ENCODE peak calls at places on chromosome 9, in nine cellular contexts. U is stimulated activated CD4-positive, alpha-beta T cell treated with anti-CD3 and anti-CD28 coated beads, Interleukin-12 subunit alpha, Interleukin-12 subunit beta, amount 100 ng/mL, for 4 hours; T is GM12865; L is NCI-H1930; Q is A172; H is activated CD4-positive, alpha-beta T cell treated with anti-CD3 and anti-CD28 coated beads, Interleukin-2, amount 50 U/mL, for 24 hours; D is EH; E is CD4-positive, alpha-beta memory T cell; C is endodermal cell. N is an unnamed sample.

GRCh38 chr9:106954974-106955850 is 92.2 kb downstream of the ZNF462 start:
- DNase-seq in T (no peak), C (no peak), H (no peak), D (peak), U (no peak), E (no peak), L (no peak), Q (no peak), N (no peak)

GRCh38 chr9:136339173-136339957 is 12.0 kb downstream of the GPSM1 start:
- DNase-seq in D (peak), E (peak), H (no peak), Q (peak), U (no peak), T (peak), L (peak), C (peak), N (peak)

GRCh38 chr9:24672336-24672735 is 126.6 kb upstream of the IZUMO3 start:
- DNase-seq in C (no peak), T (no peak), Q (no peak), E (no peak), U (no peak), D (no peak), H (no peak), L (no peak), N (no peak)

GRCh38 chr9:3954950-3955670 is 344.8 kb downstream of the GLIS3 start:
- DNase-seq in H (no peak), E (no peak), C (peak), T (no peak), L (no peak), Q (peak), U (no peak), D (peak), N (no peak)

GRCh38 chr9:22813520-22813919 is 366.9 kb downstream of the DMRTA1 start:
- DNase-seq in T (peak), L (no peak), E (no peak), Q (peak), U (no peak), H (no peak), C (no peak), D (no peak), N (peak)

GRCh38 chr9:70962761-70963445 is 158.5 kb downstream of the TRPM3 start:
- DNase-seq in T (no peak), L (no peak), H (no peak), C (no peak), Q (peak), D (peak), U (no peak), E (no peak), N (no peak)

GRCh38 chr9:98980291-98980690 is 36.6 kb downstream of the COL15A1 start:
- DNase-seq in U (no peak), C (no peak), Q (no peak), D (no peak), L (no peak), E (no peak), T (no peak), H (no peak), N (no peak)

GRCh38 chr9:37405350-37405749 is 17.1 kb upstream of the GRHPR start:
- DNase-seq in T (no peak), Q (no peak), H (no peak), U (no peak), C (no peak), E (no peak), L (no peak), D (no peak), N (no peak)

GRCh38 chr9:2923810-2924768 is 80.2 kb upstream of the PUM3 start:
- DNase-seq in D (no peak), T (no peak), Q (no peak), C (peak), U (no peak), H (no peak), L (no peak), E (no peak), N (no peak)

GRCh38 chr9:106861585-106862114 is 1.3 kb upstream of the ZNF462 start:
- DNase-seq in C (peak), L (no peak), H (no peak), T (no peak), U (no peak), Q (no peak), E (no peak), D (no peak), N (no peak)